ENCODE peak calls at places on chromosomes 4 and X, in seven cellular contexts. H is fibroblast of pulmonary artery, V is cardiac fibroblast, T is caudate nucleus, G is GM23338, U is left ventricle myocardium superior, D is amniotic stem cell. A is an unnamed sample.

GRCh38 chrX:15579778-15580747 is 20.7 kb downstream of the ACE2 start:
- DNase-seq in H (peak), V (peak), T (no peak), G (peak), U (peak), D (no peak), A (no peak)

GRCh38 chrX:136574548-136574947 is 42.5 kb downstream of the VGLL1 start:
- DNase-seq in H (peak), V (peak), T (no peak), G (no peak), U (no peak), D (no peak), A (no peak)

GRCh38 chr4:17961249-17961648 is 60.3 kb downstream of the LCORL start:
- DNase-seq in H (no peak), V (no peak), T (no peak), G (no peak), U (no peak), D (no peak), A (no peak)

GRCh38 chr4:188993871-188994270 is 854.6 kb downstream of the TRIML1 start:
- DNase-seq in H (no peak), V (no peak), T (no peak), G (no peak), U (no peak), D (no peak), A (no peak)

GRCh38 chr4:121096629-121097028 is 24.3 kb upstream of the NDNF start:
- DNase-seq in H (peak), V (peak), T (no peak), G (peak), U (no peak), D (peak), A (no peak)

GRCh38 chr4:152810715-152811287 is 31.0 kb downstream of the ARFIP1 start:
- DNase-seq in H (no peak), V (no peak), T (no peak), G (no peak), U (no peak), D (no peak), A (no peak)

GRCh38 chr4:32462944-32463343 is 1742.8 kb downstream of the PCDH7 start:
- DNase-seq in H (peak), V (peak), T (no peak), G (peak), U (no peak), D (no peak), A (no peak)

GRCh38 chr4:7004331-7004730 is 38.8 kb upstream of the TADA2B start:
- DNase-seq in H (no peak), V (no peak), T (no peak), G (no peak), U (no peak), D (peak), A (no peak)

GRCh38 chr4:4950891-4951290 is 68.4 kb downstream of the CYTL1 start:
- DNase-seq in H (no peak), V (no peak), T (peak), G (no peak), U (no peak), D (no peak), A (no peak)

GRCh38 chrX:64977830-64978229 is 1.6 kb upstream of the ZC4H2 start:
- DNase-seq in H (no peak), V (no peak), T (no peak), G (no peak), U (no peak), D (no peak), A (no peak)

GRCh38 chrX:46876901-46877300 is 35.3 kb upstream of the JADE3 start:
- DNase-seq in H (no peak), V (no peak), T (no peak), G (no peak), U (no peak), D (no peak), A (no peak)

GRCh38 chrX:155435744-155436112 is 22.7 kb downstream of the F8A3 start:
- DNase-seq in H (no peak), V (no peak), T (no peak), G (no peak), U (no peak), D (no peak), A (no peak)

GRCh38 chr4:168805341-168805740 is 204.7 kb downstream of the CBR4 start:
- DNase-seq in H (no peak), V (no peak), T (no peak), G (no peak), U (no peak), D (no peak), A (no peak)

GRCh38 chr4:113153529-113154101 is 104.2 kb downstream of the ANK2 start:
- DNase-seq in H (peak), V (peak), T (no peak), G (peak), U (no peak), D (no peak), A (no peak)

GRCh38 chr4:21469438-21470032 is 479.0 kb downstream of the KCNIP4 start:
- DNase-seq in H (peak), V (peak), T (no peak), G (peak), U (no peak), D (no peak), A (no peak)

GRCh38 chr4:42906906-42907774 is 14.6 kb downstream of the GRXCR1 start:
- DNase-seq in H (no peak), V (no peak), T (no peak), G (no peak), U (no peak), D (no peak), A (no peak)

GRCh38 chr4:118352843-118353373 is at the start of gene PRSS12:
- DNase-seq in H (peak), V (peak), T (no peak), G (peak), U (peak), D (peak), A (peak)

GRCh38 chr4:174365018-174365587 is 81.4 kb downstream of the CEP44 start:
- DNase-seq in H (peak), V (peak), T (no peak), G (peak), U (no peak), D (no peak), A (no peak)

GRCh38 chr4:139783761-139784484 is 118.3 kb downstream of the MGST2 start:
- DNase-seq in H (no peak), V (no peak), T (peak), G (peak), U (no peak), D (no peak), A (no peak)

GRCh38 chr4:11675051-11675800 is 246.5 kb upstream of the HS3ST1 start:
- DNase-seq in H (no peak), V (no peak), T (no peak), G (no peak), U (no peak), D (no peak), A (no peak)

GRCh38 chrX:151359931-151360871 is 36.8 kb upstream of the VMA21 start:
- DNase-seq in H (peak), V (peak), T (no peak), G (peak), U (peak), D (no peak), A (peak)

GRCh38 chr4:149765630-149766029 is 50.0 kb downstream of the IQCM start:
- DNase-seq in H (peak), V (peak), T (no peak), G (no peak), U (no peak), D (no peak), A (no peak)

GRCh38 chr4:27218013-27218412 is 357.4 kb downstream of the STIM2 start:
- DNase-seq in H (no peak), V (no peak), T (no peak), G (no peak), U (no peak), D (no peak), A (no peak)

GRCh38 chr4:143186202-143186601 is 1.5 kb downstream of the USP38 start:
- DNase-seq in H (peak), V (peak), T (no peak), G (no peak), U (no peak), D (no peak), A (no peak)

GRCh38 chrX:72540318-72540717 is 32.3 kb downstream of the HDAC8 start:
- DNase-seq in H (peak), V (peak), T (no peak), G (peak), U (no peak), D (no peak), A (no peak)

GRCh38 chr4:69727412-69727811 is 33.0 kb downstream of the SULT1B1 start:
- DNase-seq in H (no peak), V (no peak), T (no peak), G (no peak), U (no peak), D (no peak), A (no peak)

A was measured in activated B cell treated with CpG ODN at 0.5 μM for 24 hours.